ENCODE peak calls at places on chromosomes 11 and 22, in ten cellular contexts. M is IMR-90; X is CD8-positive, alpha-beta T cell; V is AG09319; E is H9; C is heart left ventricle; Q is HFFc6; P is neural progenitor cell; Z is tibial nerve; D is fibroblast of the aortic adventitia. H is an unnamed sample.

GRCh38 chr11:69974528-69974927 is 103.6 kb upstream of the ANO1 start:
- DNase-seq in E (no peak), D (no peak), X (no peak), P (no peak), C (no peak), M (no peak), Q (no peak), Z (no peak), V (no peak), H (no peak)

GRCh38 chr22:39959640-39960447 is at the start of gene TMA7B:
- DNase-seq in Z (no peak), D (peak; percentile 33), X (no peak), P (peak; percentile 61), C (no peak), V (no peak), M (peak; percentile 75), E (peak; percentile 74), Q (peak; percentile 58), H (no peak)

GRCh38 chr11:59053387-59053786 is 32.7 kb upstream of the GLYATL1B start:
- DNase-seq in C (peak; percentile 68), P (peak; percentile 74), Q (peak; percentile 43), E (peak; percentile 62), M (peak; percentile 49), V (peak; percentile 19), X (peak; percentile 69), Z (peak; percentile 61), D (peak; percentile 39), H (peak; percentile 38)

GRCh38 chr11:69437001-69437875 is 44.2 kb upstream of the LINC01488 start:
- DNase-seq in X (no peak), M (no peak), C (no peak), D (no peak), P (peak; percentile 60), Z (no peak), E (peak; percentile 89), V (no peak), Q (peak; percentile 16), H (no peak)

GRCh38 chr11:2860636-2861035 is 24.9 kb downstream of the CDKN1C start:
- DNase-seq in P (no peak), D (no peak), M (peak; percentile 51), C (no peak), V (no peak), X (no peak), Z (no peak), E (no peak), Q (no peak), H (no peak)

GRCh38 chr11:25860677-25861445 is 471.1 kb upstream of the ANO3 start:
- DNase-seq in E (no peak), Z (no peak), V (no peak), X (no peak), M (peak; percentile 15), D (peak; percentile 30), P (no peak), C (no peak), Q (no peak), H (no peak)

GRCh38 chr11:64461081-64461480 is 102.1 kb downstream of the RPS6KA4 start:
- DNase-seq in E (no peak), P (no peak), Q (no peak), V (no peak), X (no peak), C (no peak), Z (no peak), D (no peak), M (no peak), H (no peak)

GRCh38 chr22:49365910-49366309 is 461.8 kb downstream of the BRD1 start:
- DNase-seq in C (no peak), P (no peak), E (no peak), M (no peak), Q (no peak), Z (no peak), D (no peak), V (no peak), X (no peak), H (no peak)

GRCh38 chr11:12411806-12412727 is 34.7 kb downstream of the PARVA start:
- DNase-seq in X (no peak), D (peak; percentile 95), Z (peak; percentile 71), V (peak; percentile 88), C (no peak), Q (peak; percentile 93), M (peak; percentile 95), P (peak; percentile 82), E (peak; percentile 84), H (peak; percentile 82)

GRCh38 chr11:86172894-86173293 is 71.7 kb upstream of the EED start:
- DNase-seq in P (peak; percentile 18), Z (no peak), V (no peak), E (no peak), M (peak; percentile 55), C (no peak), X (no peak), D (peak; percentile 90), Q (peak; percentile 79), H (no peak)

GRCh38 chr22:17396531-17396930 is 27.3 kb downstream of the CECR2 start:
- DNase-seq in P (no peak), Q (no peak), E (no peak), X (no peak), C (no peak), M (no peak), Z (no peak), D (no peak), V (no peak), H (no peak)

GRCh38 chr11:31974737-31975136 is 116.1 kb upstream of the RCN1 start:
- DNase-seq in D (peak; percentile 50), X (no peak), Q (peak; percentile 92), Z (no peak), M (peak; percentile 81), P (no peak), V (peak; percentile 18), C (no peak), E (no peak), H (no peak)

GRCh38 chr11:104120493-104121200 is 43.3 kb downstream of the PDGFD start:
- DNase-seq in X (no peak), Q (no peak), Z (no peak), C (no peak), E (no peak), P (peak; percentile 9), M (no peak), D (no peak), V (no peak), H (no peak)

DNA sequence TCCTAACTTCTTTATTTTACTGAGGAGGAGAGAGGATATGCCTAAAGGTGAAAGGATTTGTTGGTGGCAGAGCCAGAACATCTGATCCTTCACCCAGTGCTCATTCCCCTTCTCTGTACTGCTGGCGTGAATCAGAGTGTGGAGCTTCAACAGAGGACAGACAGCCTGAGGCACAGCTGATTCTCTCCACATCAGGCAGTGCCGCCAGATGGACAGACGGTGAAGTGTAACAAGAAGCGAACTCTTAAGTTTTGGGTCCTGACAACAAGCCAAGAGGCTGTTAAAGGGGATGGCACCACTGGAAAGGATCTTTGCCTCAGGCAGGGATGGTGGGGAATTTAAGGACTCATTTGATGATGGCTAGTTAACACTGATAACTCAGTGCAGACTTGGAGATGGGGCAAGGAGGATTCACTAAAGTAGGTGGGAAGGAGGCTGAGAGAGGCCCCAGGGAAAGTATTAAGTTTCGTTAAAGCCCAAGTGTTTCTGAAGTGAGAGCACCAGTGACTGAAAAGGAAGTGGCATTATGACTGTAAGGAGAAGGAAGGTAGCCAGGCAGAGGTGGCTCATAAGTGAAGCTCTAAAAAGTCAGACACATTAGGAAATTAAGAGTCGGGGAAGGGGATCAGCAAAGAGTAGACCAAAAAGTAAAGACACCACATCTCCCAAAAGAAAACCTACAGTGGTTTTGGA is 81.3 kb downstream of the CLPB start:
- DNase-seq in P (peak; percentile 67), V (peak; percentile 63), Z (peak; percentile 41), M (peak; percentile 85), D (peak; percentile 52), C (no peak), X (no peak), Q (peak; percentile 89), E (peak; percentile 62), H (no peak)
- TF ChIP-seq CTCF in P (peak; percentile 44), V (peak; percentile 78), Z (no peak), M (peak; percentile 69), D (peak; percentile 44), C (peak; percentile 17), X (no peak), Q (peak; percentile 77), E (peak; percentile 51), H (peak; percentile 19)

DNA sequence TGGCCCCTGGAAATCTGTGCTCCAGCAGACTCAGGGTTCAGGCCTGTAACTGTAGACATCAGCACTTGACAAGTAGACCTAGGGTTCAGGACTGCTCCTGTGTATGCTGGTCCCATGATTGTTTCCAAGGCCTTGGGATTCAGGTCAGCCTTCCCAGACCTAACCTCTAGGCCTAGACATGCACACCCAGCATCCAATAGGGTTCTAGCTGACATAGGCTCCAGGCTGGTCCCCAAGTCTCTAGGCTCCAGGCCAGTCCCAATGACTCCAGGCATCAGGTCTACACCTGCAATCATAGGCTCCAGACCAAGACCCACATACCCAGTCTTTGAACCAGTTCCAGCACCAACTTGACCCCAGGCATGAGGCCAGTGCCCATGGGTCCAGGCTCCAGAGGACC is 166.2 kb upstream of the GRIA4 start:
- DNase-seq in V (no peak), Z (no peak), Q (no peak), D (no peak), P (no peak), M (no peak), E (no peak), C (peak; percentile 38), X (no peak), H (no peak)
- TF ChIP-seq CTCF in V (no peak), Z (no peak), Q (no peak), D (no peak), P (no peak), M (no peak), E (no peak), C (no peak), X (no peak), H (no peak)

GRCh38 chr11:120147094-120147949 is 9.4 kb upstream of the TRIM29 start:
- DNase-seq in M (no peak), D (no peak), Q (no peak), X (no peak), Z (no peak), C (no peak), V (no peak), P (no peak), E (peak; percentile 31), H (peak; percentile 13)
- TF ChIP-seq CTCF in M (no peak), D (no peak), Q (no peak), X (no peak), Z (no peak), C (no peak), V (no peak), P (no peak), E (no peak), H (no peak)

GRCh38 chr22:46128606-46129005 is 21.7 kb upstream of the PPARA start:
- DNase-seq in M (no peak), P (no peak), C (no peak), E (no peak), V (no peak), Z (no peak), D (no peak), Q (no peak), X (no peak), H (no peak)

GRCh38 chr22:46133588-46133855 is 16.8 kb upstream of the PPARA start:
- DNase-seq in D (no peak), X (no peak), Q (no peak), Z (no peak), E (no peak), M (no peak), V (no peak), C (peak; percentile 44), P (no peak), H (no peak)

GRCh38 chr22:46132830-46133587 is 17.3 kb upstream of the PPARA start:
- DNase-seq in C (peak; percentile 56), Q (no peak), M (no peak), E (no peak), Z (no peak), D (no peak), V (no peak), P (no peak), X (no peak), H (no peak)

GRCh38 chr22:46129390-46130041 is 20.8 kb upstream of the PPARA start:
- DNase-seq in Z (no peak), X (no peak), P (no peak), E (no peak), D (no peak), Q (no peak), M (no peak), C (peak; percentile 90), V (no peak), H (no peak)

GRCh38 chr22:46131151-46131587 is 19.2 kb upstream of the PPARA start:
- DNase-seq in D (no peak), C (no peak), X (no peak), Z (no peak), V (no peak), E (peak; percentile 85), Q (no peak), P (peak; percentile 75), M (no peak), H (no peak)
- TF ChIP-seq CTCF in D (peak; percentile 39), C (peak; percentile 20), X (no peak), Z (no peak), V (peak; percentile 27), E (peak; percentile 97), Q (peak; percentile 70), P (peak; percentile 82), M (peak; percentile 25), H (no peak)